ENCODE peak calls at places on chromosomes 7 and 10, in seven cellular contexts. S is transverse colon, N is sigmoid colon, T is spleen, K is Panc1, F is breast epithelium, Z is SK-N-SH. P is an unnamed sample.

GRCh38 chr10:70543911-70544310 is 58.6 kb downstream of the PRF1 start:
- DNase-seq in S (no peak), N (no peak), T (no peak), K (no peak), F (no peak), Z (no peak), P (no peak)

GRCh38 chr10:74114041-74114448 is 36.6 kb downstream of the AP3M1 start:
- DNase-seq in S (no peak), N (peak; percentile 72), T (no peak), K (no peak), F (no peak), Z (peak; percentile 66), P (no peak)

GRCh38 chr10:111098679-111099437 is 22.0 kb downstream of the ADRA2A start:
- DNase-seq in S (peak; percentile 31), N (no peak), T (no peak), K (no peak), F (no peak), Z (no peak), P (no peak)

GRCh38 chr10:60951272-60951724 is 7.3 kb upstream of the RHOBTB1 start:
- DNase-seq in S (no peak), N (no peak), T (no peak), K (peak; percentile 87), F (no peak), Z (no peak), P (no peak)

GRCh38 chr7:28408974-28409715 is 3.2 kb upstream of the CREB5 start:
- DNase-seq in S (peak; percentile 83), N (peak; percentile 99), T (peak; percentile 84), K (peak; percentile 84), F (peak; percentile 96), Z (peak; percentile 95), P (peak; percentile 63)

GRCh38 chr10:91907914-91908357 is 1.4 kb downstream of the FGFBP3 start:
- DNase-seq in S (no peak), N (no peak), T (no peak), K (no peak), F (no peak), Z (no peak), P (no peak)

GRCh38 chr10:58578366-58578765 is 65.7 kb downstream of the BICC1 start:
- DNase-seq in S (no peak), N (no peak), T (no peak), K (no peak), F (no peak), Z (no peak), P (no peak)

GRCh38 chr7:31204066-31204465 is 136.5 kb downstream of the NEUROD6 start:
- DNase-seq in S (no peak), N (no peak), T (no peak), K (no peak), F (no peak), Z (no peak), P (peak; percentile 89)

GRCh38 chr7:84178013-84178412 is 16.6 kb downstream of the SEMA3A start:
- DNase-seq in S (no peak), N (no peak), T (no peak), K (no peak), F (no peak), Z (no peak), P (no peak)

GRCh38 chr10:108691126-108691525 is 1232.2 kb downstream of the XPNPEP1 start:
- DNase-seq in S (no peak), N (no peak), T (no peak), K (no peak), F (no peak), Z (no peak), P (no peak)

GRCh38 chr7:587769-588168 is 68.1 kb upstream of the PDGFA start:
- DNase-seq in S (no peak), N (no peak), T (no peak), K (no peak), F (peak; percentile 63), Z (no peak), P (no peak)

GRCh38 chr10:103849880-103850571 is 5.3 kb downstream of the SH3PXD2A start:
- DNase-seq in S (no peak), N (peak; percentile 80), T (no peak), K (peak; percentile 42), F (no peak), Z (no peak), P (no peak)

GRCh38 chr10:45442670-45443069 is 68.7 kb downstream of the ALOX5 start:
- DNase-seq in S (no peak), N (no peak), T (no peak), K (no peak), F (no peak), Z (no peak), P (no peak)

GRCh38 chr10:118405933-118406332 is 63.8 kb upstream of the FAM204A start:
- DNase-seq in S (no peak), N (no peak), T (no peak), K (no peak), F (no peak), Z (no peak), P (peak; percentile 1)

GRCh38 chr7:28354601-28355062 is 57.7 kb upstream of the CREB5 start:
- DNase-seq in S (no peak), N (no peak), T (no peak), K (peak; percentile 20), F (no peak), Z (no peak), P (no peak)

GRCh38 chr10:103168436-103168835 is 24.6 kb downstream of the NT5C2 start:
- DNase-seq in S (no peak), N (no peak), T (no peak), K (no peak), F (no peak), Z (no peak), P (no peak)

GRCh38 chr10:32941357-32941756 is 16.7 kb downstream of the ITGB1 start:
- DNase-seq in S (no peak), N (no peak), T (no peak), K (no peak), F (no peak), Z (no peak), P (no peak)

GRCh38 chr7:84637568-84638338 is 443.2 kb upstream of the SEMA3A start:
- DNase-seq in S (no peak), N (peak; percentile 37), T (peak; percentile 47), K (peak; percentile 74), F (no peak), Z (no peak), P (peak; percentile 44)

GRCh38 chr10:14953452-14954000 is 370 bp downstream of the DCLRE1C start:
- DNase-seq in S (peak; percentile 61), N (peak; percentile 77), T (peak; percentile 94), K (no peak), F (peak; percentile 44), Z (peak; percentile 76), P (no peak)

GRCh38 chr7:106196460-106197021 is 84.4 kb upstream of the SYPL1 start:
- DNase-seq in S (no peak), N (no peak), T (no peak), K (peak; percentile 18), F (no peak), Z (no peak), P (no peak)

GRCh38 chr10:77392851-77393250 is 244.8 kb downstream of the KCNMA1 start:
- DNase-seq in S (no peak), N (no peak), T (no peak), K (peak; percentile 98), F (peak; percentile 48), Z (no peak), P (no peak)
- H3K27ac ChIP-seq in S (peak overlapping the region; percentile 0), N (peak overlapping the region; percentile 82), T (no peak overlapping the region), K (peak overlapping the region; percentile 80), F (no peak overlapping the region), Z (peak overlapping the region; percentile 78), P (no peak overlapping the region)

DNA sequence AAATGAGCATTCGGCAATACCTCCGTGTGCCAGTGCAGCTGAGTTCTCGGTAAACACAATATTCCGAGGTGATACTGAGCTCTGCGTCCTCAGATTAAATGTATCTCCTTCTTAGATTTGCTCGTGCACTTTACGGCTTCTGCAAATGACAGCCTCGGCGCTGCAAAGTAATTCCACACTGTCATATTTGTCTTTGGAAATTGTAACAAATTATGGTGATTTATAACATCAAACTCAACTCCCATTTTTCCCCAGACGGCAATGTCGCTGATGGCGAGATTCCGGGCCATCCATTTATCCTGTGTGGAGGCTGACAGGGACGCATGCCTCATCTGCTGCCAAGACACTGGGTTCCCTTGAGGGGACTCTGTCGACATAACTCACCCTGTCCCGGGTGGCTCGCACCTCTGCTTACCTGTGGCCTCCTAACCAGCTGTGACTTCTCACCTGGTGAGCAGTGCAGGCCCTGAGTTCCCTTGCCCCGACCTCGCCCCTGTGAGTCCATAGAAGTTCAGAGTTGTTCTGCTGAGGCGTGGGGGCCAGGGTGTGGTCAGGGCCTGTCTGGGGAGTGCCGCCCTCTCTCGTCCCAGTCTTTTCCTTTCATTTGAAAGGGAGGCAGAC is 201.9 kb downstream of the ADARB2 start:
- DNase-seq in S (peak; percentile 4), N (peak; percentile 34), T (peak; percentile 54), K (no peak), F (no peak), Z (no peak), P (no peak)
- H3K4me3 ChIP-seq in S (no peak overlapping the region), N (no peak overlapping the region), T (no peak overlapping the region), K (no peak overlapping the region), F (no peak overlapping the region), Z (no peak overlapping the region), P (no peak overlapping the region)

DNA sequence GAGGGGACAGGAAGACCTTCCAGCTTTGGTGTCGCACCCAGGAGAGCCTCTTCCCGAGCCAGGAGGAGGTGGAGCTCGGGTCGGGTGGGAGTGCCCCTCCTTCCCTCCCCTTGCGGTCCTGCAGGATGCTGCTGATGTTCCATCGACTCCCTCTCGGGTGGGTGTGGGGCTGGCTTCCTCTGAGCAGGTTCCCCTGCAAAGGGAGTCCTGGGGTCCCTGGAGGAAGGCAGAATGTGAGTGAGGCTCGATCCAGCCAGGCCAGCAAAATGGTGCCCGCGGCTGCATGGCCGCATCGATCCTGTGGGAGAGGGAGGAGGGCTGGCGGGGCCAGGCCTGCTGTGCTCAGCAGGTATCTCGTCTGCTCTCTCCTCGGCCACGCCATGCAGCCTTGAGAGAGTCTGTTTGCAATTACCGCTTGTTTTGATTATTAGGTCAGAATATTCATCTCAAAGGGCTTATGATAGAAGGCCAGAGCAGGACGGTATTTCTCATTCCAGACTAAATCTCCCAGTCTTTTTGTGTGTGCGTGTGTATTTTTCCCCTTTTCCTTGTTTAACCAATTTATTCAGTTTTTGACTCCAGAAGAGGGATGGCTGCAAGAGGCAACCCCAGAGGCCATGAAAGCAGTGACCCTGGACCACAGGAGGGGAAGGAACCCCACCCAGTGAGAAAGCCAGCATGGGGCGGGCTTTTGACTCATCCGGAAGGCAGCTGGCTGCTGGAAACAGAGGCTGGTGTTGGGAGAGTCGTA is 137.3 kb upstream of the ZMIZ1 start:
- DNase-seq in S (peak; percentile 41), N (peak; percentile 86), T (peak; percentile 77), K (no peak), F (peak; percentile 48), Z (peak; percentile 81), P (no peak)
- TF ChIP-seq POLR2AphosphoS5 in S (no peak), N (no peak), T (no peak), K (no peak), F (no peak), Z (no peak), P (no peak)

GRCh38 chr7:17560966-17561365 is 262.5 kb downstream of the AHR start:
- DNase-seq in S (no peak), N (no peak), T (no peak), K (no peak), F (no peak), Z (no peak), P (no peak)
- H3K27ac ChIP-seq in S (no peak overlapping the region), N (no peak overlapping the region), T (no peak overlapping the region), K (no peak overlapping the region), F (no peak overlapping the region), Z (no peak overlapping the region), P (no peak overlapping the region)